ENCODE peak calls at places on chromosome 4, in five cellular contexts. V, T, U, D and C are unnamed samples.

GRCh38 chr4:7393491-7394183 is 41.1 kb downstream of the PSAPL1 start:
- DNase-seq in V (no peak), T (no peak), U (no peak), D (no peak), C (no peak)

GRCh38 chr4:105369988-105370387 is 103.9 kb downstream of the PPA2 start:
- DNase-seq in V (no peak), T (no peak), U (no peak), D (peak), C (no peak)

GRCh38 chr4:114151-114550 is 10.2 kb upstream of the ZNF718 start:
- DNase-seq in V (no peak), T (no peak), U (no peak), D (no peak), C (no peak)

GRCh38 chr4:164876680-164877324 is at the start of gene APELA:
- DNase-seq in V (no peak), T (peak), U (no peak), D (no peak), C (no peak)

GRCh38 chr4:132642196-132642817 is 506.8 kb upstream of the PCDH10 start:
- DNase-seq in V (no peak), T (peak), U (no peak), D (peak), C (no peak)

GRCh38 chr4:7420661-7421040 is 14.1 kb downstream of the PSAPL1 start:
- DNase-seq in V (peak), T (no peak), U (no peak), D (no peak), C (no peak)

GRCh38 chr4:135605096-135605495 is 1403.5 kb upstream of the PABPC4L start:
- DNase-seq in V (no peak), T (no peak), U (no peak), D (no peak), C (no peak)

GRCh38 chr4:53601251-53601764 is 10.0 kb upstream of the LNX1 start:
- DNase-seq in V (no peak), T (no peak), U (no peak), D (no peak), C (no peak)

GRCh38 chr4:80266902-80267380 is 477 bp downstream of the FGF5 start:
- DNase-seq in V (no peak), T (peak), U (no peak), D (peak), C (no peak)

GRCh38 chr4:80532674-80533333 is 197.3 kb downstream of the CFAP299 start:
- DNase-seq in V (no peak), T (no peak), U (no peak), D (no peak), C (no peak)

GRCh38 chr4:112284166-112284565 is 1.5 kb downstream of the TIFA start:
- DNase-seq in V (no peak), T (no peak), U (no peak), D (peak), C (no peak)

GRCh38 chr4:22661443-22661842 is 31.3 kb upstream of the GBA3 start:
- DNase-seq in V (no peak), T (no peak), U (no peak), D (no peak), C (no peak)

GRCh38 chr4:6891436-6892170 is 18.0 kb upstream of the TBC1D14 start:
- DNase-seq in V (no peak), T (no peak), U (no peak), D (no peak), C (no peak)

GRCh38 chr4:2948895-2949781 is 14.1 kb downstream of the NOP14 start:
- DNase-seq in V (no peak), T (peak), U (no peak), D (no peak), C (no peak)

GRCh38 chr4:72613959-72614358 is 44.9 kb upstream of the ADAMTS3 start:
- DNase-seq in V (no peak), T (no peak), U (no peak), D (no peak), C (no peak)

GRCh38 chr4:1746265-1746691 is 25.0 kb downstream of the TACC3 start:
- DNase-seq in V (no peak), T (peak), U (peak), D (peak), C (peak)

GRCh38 chr4:106287353-106287969 is 28.5 kb downstream of the TBCK start:
- DNase-seq in V (no peak), T (peak), U (no peak), D (peak), C (no peak)

GRCh38 chr4:48065587-48066052 is 49.0 kb downstream of the NIPAL1 start:
- DNase-seq in V (no peak), T (no peak), U (no peak), D (no peak), C (no peak)
- TF ChIP-seq CTCF in V (no peak), T (no peak), U (no peak), D (no peak), C (no peak)

GRCh38 chr4:88535090-88535755 is 11.6 kb upstream of the PYURF start:
- DNase-seq in V (no peak), T (no peak), U (no peak), D (no peak), C (no peak)
- TF ChIP-seq CTCF in V (no peak), T (no peak), U (no peak), D (no peak), C (no peak)

GRCh38 chr4:84985952-84986351 is 19.5 kb upstream of the WDFY3 start:
- DNase-seq in V (no peak), T (no peak), U (no peak), D (peak), C (no peak)
- TF ChIP-seq CTCF in V (no peak), T (no peak), U (no peak), D (no peak), C (no peak)

GRCh38 chr4:121479801-121480200 is 99.0 kb upstream of the QRFPR start:
- DNase-seq in V (no peak), T (no peak), U (no peak), D (no peak), C (no peak)

GRCh38 chr4:121485190-121485804 is 104.5 kb upstream of the QRFPR start:
- DNase-seq in V (no peak), T (no peak), U (no peak), D (no peak), C (no peak)

GRCh38 chr4:121484633-121485032 is 103.8 kb upstream of the QRFPR start:
- DNase-seq in V (no peak), T (peak), U (no peak), D (peak), C (no peak)
- TF ChIP-seq CTCF in V (peak), T (peak), U (peak), D (peak), C (no peak)

GRCh38 chr4:145868637-145869409 is 69.8 kb downstream of the ZNF827 start:
- DNase-seq in V (no peak), T (no peak), U (no peak), D (peak), C (no peak)
- TF ChIP-seq CTCF in V (no peak), T (peak), U (no peak), D (peak), C (no peak)

GRCh38 chr4:16225139-16225538 is 1.1 kb downstream of the TAPT1 start:
- DNase-seq in V (no peak), T (no peak), U (no peak), D (peak), C (no peak)
- TF ChIP-seq CTCF in V (no peak), T (no peak), U (peak), D (peak), C (no peak)

GRCh38 chr4:180557348-180557747 is 1685.9 kb upstream of the TENM3 start:
- DNase-seq in V (no peak), T (no peak), U (no peak), D (no peak), C (no peak)
- TF ChIP-seq CTCF in V (no peak), T (no peak), U (no peak), D (peak), C (no peak)